ENCODE peak calls at places on chromosomes 3 and 15, in ten cellular contexts. S, C, O, W, T, L, P, J, K and A are unnamed samples.

GRCh38 chr15:59993950-59994401 is 10.1 kb upstream of the FOXB1 start:
- DNase-seq in S (no peak), C (peak), O (no peak), W (peak), T (no peak), L (no peak), P (no peak), J (no peak), K (no peak), A (no peak)

GRCh38 chr15:79458491-79458890 is 26.4 kb downstream of the MINAR1 start:
- DNase-seq in S (no peak), C (no peak), O (no peak), W (no peak), T (no peak), L (no peak), P (no peak), J (no peak), K (no peak), A (no peak)

GRCh38 chr3:189683576-189684255 is 52.5 kb downstream of the TP63 start:
- DNase-seq in S (no peak), C (no peak), O (no peak), W (no peak), T (no peak), L (no peak), P (no peak), J (no peak), K (no peak), A (no peak)

GRCh38 chr15:67531379-67532059 is 10.6 kb downstream of the C15orf61 start:
- DNase-seq in S (no peak), C (no peak), O (no peak), W (no peak), T (no peak), L (peak), P (no peak), J (no peak), K (peak), A (no peak)

GRCh38 chr15:91866971-91867372 is 13.5 kb downstream of the SLCO3A1 start:
- DNase-seq in S (peak), C (peak), O (no peak), W (no peak), T (no peak), L (no peak), P (peak), J (peak), K (peak), A (peak)

GRCh38 chr3:120168611-120169010 is 74.4 kb upstream of the GSK3B start:
- DNase-seq in S (no peak), C (no peak), O (no peak), W (no peak), T (no peak), L (no peak), P (no peak), J (no peak), K (no peak), A (no peak)

GRCh38 chr3:86958534-86958933 is 32.4 kb downstream of the VGLL3 start:
- DNase-seq in S (no peak), C (no peak), O (no peak), W (peak), T (peak), L (peak), P (no peak), J (no peak), K (peak), A (no peak)

GRCh38 chr15:88702983-88703382 is 64.2 kb downstream of the ISG20 start:
- DNase-seq in S (peak), C (no peak), O (no peak), W (no peak), T (no peak), L (no peak), P (no peak), J (no peak), K (peak), A (peak)

GRCh38 chr3:14730703-14731102 is 55.8 kb downstream of the C3orf20 start:
- DNase-seq in S (no peak), C (no peak), O (no peak), W (no peak), T (no peak), L (no peak), P (no peak), J (no peak), K (no peak), A (no peak)

GRCh38 chr3:72151465-72152238 is 366.7 kb upstream of the PROK2 start:
- DNase-seq in S (no peak), C (no peak), O (peak), W (no peak), T (no peak), L (no peak), P (no peak), J (no peak), K (no peak), A (no peak)
- H3K4me3 ChIP-seq in S (no peak), C (no peak), O (no peak), W (no peak), T (no peak), L (no peak), P (no peak), J (no peak), K (no peak), A (no peak)

GRCh38 chr3:10471337-10471721 is 34.1 kb downstream of the ATP2B2 start:
- DNase-seq in S (no peak), C (no peak), O (no peak), W (peak), T (no peak), L (no peak), P (no peak), J (no peak), K (peak), A (no peak)
- H3K4me3 ChIP-seq in S (no peak), C (no peak), O (no peak), W (no peak), T (no peak), L (no peak), P (no peak), J (no peak), K (no peak), A (no peak)

DNA sequence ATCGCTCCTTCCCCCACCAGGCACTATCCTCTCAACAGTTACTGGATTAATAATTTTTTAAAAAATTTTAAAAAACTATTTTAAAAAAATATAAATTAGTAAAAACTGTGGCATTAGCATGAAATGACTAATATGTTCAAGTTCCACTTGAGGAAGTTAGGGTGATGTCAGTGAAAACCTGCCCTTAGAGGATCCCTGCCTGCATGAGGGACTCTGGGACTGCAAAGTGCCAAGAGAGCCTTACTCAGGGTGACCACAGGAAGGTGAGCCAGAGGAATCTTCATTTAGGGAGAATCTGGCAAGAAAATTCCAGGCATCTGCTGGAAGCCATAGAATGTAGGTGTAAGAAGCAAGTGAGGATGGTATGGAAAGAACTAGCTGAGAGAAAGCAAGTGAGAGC is 157.7 kb upstream of the BCL6 start:
- DNase-seq in S (no peak), C (no peak), O (no peak), W (no peak), T (no peak), L (no peak), P (no peak), J (no peak), K (no peak), A (no peak)
- H3K4me3 ChIP-seq in S (no peak), C (no peak), O (no peak), W (no peak), T (no peak), L (no peak), P (no peak), J (no peak), K (no peak), A (no peak)

GRCh38 chr15:78444255-78444654 is 6.2 kb downstream of the IREB2 start:
- DNase-seq in S (no peak), C (no peak), O (no peak), W (peak), T (no peak), L (no peak), P (no peak), J (no peak), K (no peak), A (no peak)

GRCh38 chr15:78437762-78438594 is at the start of gene IREB2:
- DNase-seq in S (peak), C (peak), O (peak), W (peak), T (peak), L (peak), P (peak), J (peak), K (peak), A (peak)

GRCh38 chr15:78437107-78437761 is 782 bp upstream of the IREB2 start:
- DNase-seq in S (no peak), C (no peak), O (no peak), W (peak), T (no peak), L (no peak), P (no peak), J (no peak), K (no peak), A (no peak)

GRCh38 chr15:78438595-78439285 is 724 bp downstream of the IREB2 start:
- DNase-seq in S (no peak), C (no peak), O (no peak), W (peak), T (no peak), L (no peak), P (no peak), J (no peak), K (peak), A (no peak)

GRCh38 chr15:78440375-78441373 is 2.7 kb downstream of the IREB2 start:
- DNase-seq in S (no peak), C (no peak), O (no peak), W (no peak), T (no peak), L (no peak), P (no peak), J (no peak), K (no peak), A (no peak)
- H3K4me3 ChIP-seq in S (no peak), C (no peak), O (no peak), W (no peak), T (no peak), L (no peak), P (no peak), J (no peak), K (no peak), A (no peak)

DNA sequence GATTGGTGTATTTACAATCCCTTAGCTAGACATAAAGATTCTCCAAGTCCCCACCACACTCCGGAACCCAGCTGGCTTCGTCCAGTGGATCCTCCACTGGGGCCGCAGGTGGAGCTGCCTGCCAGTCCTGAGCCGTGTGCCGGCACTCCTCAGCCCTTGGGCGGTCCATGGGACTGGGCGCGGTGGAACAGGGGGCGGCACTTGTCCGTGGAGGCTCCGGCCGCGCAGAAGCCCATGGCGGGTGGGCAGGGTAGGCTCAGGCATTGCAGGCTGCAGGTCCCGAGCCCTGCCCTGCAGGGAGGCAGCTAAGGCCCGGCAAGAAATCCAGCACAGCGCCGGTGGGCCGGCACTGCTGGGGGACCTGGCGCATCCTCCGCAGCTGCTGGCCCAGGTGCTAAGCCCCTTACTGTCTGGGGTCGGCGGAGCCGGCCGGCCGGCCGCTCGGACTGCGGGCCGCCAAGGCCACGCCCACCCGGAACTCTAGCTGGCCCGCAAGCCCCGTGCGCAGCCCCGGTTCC is 3.5 kb upstream of the RNU5B-1 start:
- DNase-seq in S (no peak), C (peak), O (no peak), W (no peak), T (no peak), L (no peak), P (no peak), J (no peak), K (no peak), A (no peak)
- H3K4me3 ChIP-seq in S (no peak), C (no peak), O (no peak), W (no peak), T (no peak), L (no peak), P (no peak), J (no peak), K (no peak), A (no peak)

GRCh38 chr3:192957441-192957951 is 39.8 kb upstream of the MB21D2 start:
- DNase-seq in S (peak), C (no peak), O (peak), W (no peak), T (peak), L (peak), P (peak), J (peak), K (peak), A (peak)
- H3K4me3 ChIP-seq in S (no peak), C (no peak), O (no peak), W (no peak), T (peak), L (peak), P (no peak), J (peak), K (peak), A (no peak)

GRCh38 chr3:116341381-116341780 is 103.9 kb downstream of the LSAMP start:
- DNase-seq in S (no peak), C (no peak), O (no peak), W (no peak), T (no peak), L (no peak), P (no peak), J (no peak), K (no peak), A (no peak)
- H3K4me3 ChIP-seq in S (no peak), C (no peak), O (no peak), W (no peak), T (no peak), L (no peak), P (no peak), J (no peak), K (no peak), A (no peak)

DNA sequence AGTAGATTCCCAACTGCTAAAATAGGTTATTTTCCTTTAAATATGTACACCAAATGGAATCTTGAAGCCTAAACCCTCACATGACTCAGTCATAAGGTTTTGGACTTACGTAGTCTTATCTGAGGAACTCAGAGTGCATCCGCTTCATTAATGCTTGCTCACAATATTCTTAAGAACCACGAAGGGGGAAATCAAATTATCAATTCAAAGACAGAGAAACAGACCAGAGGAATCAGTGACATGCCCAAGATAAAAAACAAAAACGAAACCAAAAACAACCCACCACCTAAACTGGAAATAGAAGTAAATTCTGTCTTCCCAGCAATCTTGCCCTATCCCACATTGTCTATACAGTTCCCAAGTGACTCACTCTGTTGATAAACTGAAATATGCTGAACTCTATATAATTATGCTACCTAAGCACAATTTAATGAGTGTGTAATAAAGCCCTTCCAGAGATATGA is 135.4 kb upstream of the CBLB start:
- DNase-seq in S (no peak), C (no peak), O (no peak), W (no peak), T (peak), L (no peak), P (no peak), J (no peak), K (peak), A (no peak)
- H3K4me3 ChIP-seq in S (peak), C (peak), O (no peak), W (no peak), T (peak), L (no peak), P (no peak), J (peak), K (peak), A (peak)